ENCODE peak calls at places on chromosome 18, in five cellular contexts. X is HT1080; T is stimulated activated CD4-positive, alpha-beta T cell treated with anti-CD3 and anti-CD28 coated beads, Interleukin-1b, Interleukin-23, amount 100 ng/mL, for 48 hours; A is dermis blood vessel endothelial cell; W is H54. Q is an unnamed sample.

GRCh38 chr18:8771930-8772329 is 66.6 kb downstream of the MTCL1 start:
- DNase-seq in X (no peak), T (no peak), A (peak), W (no peak), Q (peak)

GRCh38 chr18:22159014-22159413 is 10.4 kb upstream of the GATA6 start:
- DNase-seq in X (no peak), T (no peak), A (no peak), W (no peak), Q (no peak)

GRCh38 chr18:63199743-63200241 is 119.8 kb downstream of the BCL2 start:
- DNase-seq in X (no peak), T (peak), A (no peak), W (no peak), Q (no peak)

GRCh38 chr18:13558790-13559189 is 167.6 kb downstream of the FAM210A start:
- DNase-seq in X (no peak), T (no peak), A (no peak), W (no peak), Q (no peak)

GRCh38 chr18:50797147-50797546 is 22.7 kb downstream of the MRO start:
- DNase-seq in X (peak), T (no peak), A (no peak), W (no peak), Q (no peak)

GRCh38 chr18:58639751-58640427 is 11.0 kb upstream of the ALPK2 start:
- DNase-seq in X (peak), T (no peak), A (no peak), W (no peak), Q (peak)

GRCh38 chr18:64037812-64038414 is 68.0 kb downstream of the SERPINB8 start:
- DNase-seq in X (peak), T (no peak), A (peak), W (peak), Q (peak)

GRCh38 chr18:31931163-31931885 is 11.6 kb downstream of the TRAPPC8 start:
- DNase-seq in X (no peak), T (no peak), A (peak), W (no peak), Q (peak)

GRCh38 chr18:61782545-61782944 is 110.3 kb downstream of the RNF152 start:
- DNase-seq in X (no peak), T (no peak), A (no peak), W (no peak), Q (no peak)

GRCh38 chr18:70431203-70431624 is 142.4 kb downstream of the SOCS6 start:
- DNase-seq in X (no peak), T (no peak), A (no peak), W (no peak), Q (no peak)

GRCh38 chr18:8615397-8616025 is 6.3 kb downstream of the RAB12 start:
- DNase-seq in X (peak), T (no peak), A (peak), W (peak), Q (peak)

GRCh38 chr18:10051877-10052631 is 138.2 kb downstream of the VAPA start:
- DNase-seq in X (no peak), T (no peak), A (peak), W (no peak), Q (no peak)

GRCh38 chr18:79919089-79919488 is 32.4 kb downstream of the SLC66A2 start:
- DNase-seq in X (no peak), T (no peak), A (no peak), W (no peak), Q (no peak)

GRCh38 chr18:35143615-35144596 is 96.9 kb upstream of the ZNF397 start:
- DNase-seq in X (peak), T (peak), A (peak), W (peak), Q (peak)

GRCh38 chr18:70182548-70182947 is 22.9 kb downstream of the RTTN start:
- DNase-seq in X (no peak), T (no peak), A (no peak), W (no peak), Q (no peak)

GRCh38 chr18:51278045-51278649 is 80.7 kb upstream of the MEX3C start:
- DNase-seq in X (peak), T (peak), A (peak), W (peak), Q (peak)